ENCODE peak calls at places on chromosomes 4 and X, in six cellular contexts. N is T-cell, G is NCI-H2081, W is GM20000, U is heart right ventricle, T is endodermal cell. P is an unnamed sample.
A peak's percentile ranks its signal among the peaks of the same experiment; 100 is the strongest.

GRCh38 chr4:141713185-141713584 is 76.8 kb downstream of the IL15 start:
- DNase-seq in N (no peak), G (no peak), W (no peak), U (no peak), T (no peak), P (no peak)

GRCh38 chrX:23286731-23287130 is 47.9 kb upstream of the PTCHD1 start:
- DNase-seq in N (no peak), G (no peak), W (no peak), U (no peak), T (no peak), P (no peak)

GRCh38 chr4:66574145-66574978 is 904.1 kb upstream of the EPHA5 start:
- DNase-seq in N (no peak), G (no peak), W (no peak), U (no peak), T (peak; percentile 58), P (no peak)

GRCh38 chrX:111386884-111387283 is 25.1 kb downstream of the DCX start:
- DNase-seq in N (no peak), G (no peak), W (no peak), U (no peak), T (no peak), P (no peak)

GRCh38 chrX:121642415-121642814 is 595.0 kb downstream of the GLUD2 start:
- DNase-seq in N (no peak), G (no peak), W (no peak), U (no peak), T (no peak), P (no peak)

GRCh38 chr4:84767163-84767562 is 184.2 kb downstream of the CDS1 start:
- DNase-seq in N (no peak), G (no peak), W (no peak), U (no peak), T (no peak), P (no peak)

GRCh38 chrX:53684415-53685192 is 1.9 kb downstream of the HUWE1 start:
- DNase-seq in N (no peak), G (no peak), W (no peak), U (no peak), T (no peak), P (no peak)

GRCh38 chr4:20592666-20593065 is 107.6 kb upstream of the PACRGL start:
- DNase-seq in N (no peak), G (no peak), W (no peak), U (no peak), T (no peak), P (no peak)

GRCh38 chrX:121154858-121155404 is 107.5 kb downstream of the GLUD2 start:
- DNase-seq in N (no peak), G (no peak), W (no peak), U (no peak), T (no peak), P (no peak)

GRCh38 chr4:118826723-118827444 is 9.0 kb downstream of the SEC24D start:
- DNase-seq in N (no peak), G (no peak), W (no peak), U (no peak), T (no peak), P (no peak)

GRCh38 chr4:13985824-13986223 is 358.3 kb upstream of the BOD1L1 start:
- DNase-seq in N (no peak), G (no peak), W (no peak), U (no peak), T (no peak), P (no peak)

GRCh38 chr4:48792348-48793006 is 12.4 kb upstream of the FRYL start:
- DNase-seq in N (no peak), G (no peak), W (no peak), U (no peak), T (no peak), P (no peak)

GRCh38 chrX:105608745-105609144 is 213.6 kb upstream of the NRK start:
- DNase-seq in N (no peak), G (no peak), W (no peak), U (peak; percentile 2), T (no peak), P (no peak)

GRCh38 chr4:13626492-13627184 is 887 bp downstream of the BOD1L1 start:
- DNase-seq in N (no peak), G (no peak), W (no peak), U (no peak), T (no peak), P (no peak)

GRCh38 chr4:149999485-150000074 is 78.7 kb upstream of the DCLK2 start:
- DNase-seq in N (no peak), G (peak; percentile 15), W (peak; percentile 10), U (peak; percentile 26), T (peak; percentile 60), P (peak; percentile 65)

GRCh38 chr4:111066447-111066846 is 443.6 kb upstream of the PITX2 start:
- DNase-seq in N (no peak), G (no peak), W (no peak), U (no peak), T (no peak), P (no peak)

GRCh38 chr4:145984563-145984962 is 45.9 kb upstream of the ZNF827 start:
- DNase-seq in N (no peak), G (no peak), W (no peak), U (peak; percentile 5), T (no peak), P (no peak)

GRCh38 chrX:49071877-49072711 is 1.7 kb downstream of the PRAF2 start:
- DNase-seq in N (no peak), G (no peak), W (peak; percentile 4), U (peak; percentile 72), T (peak; percentile 90), P (no peak)

GRCh38 chr4:7529368-7529923 is 94.7 kb upstream of the PSAPL1 start:
- DNase-seq in N (no peak), G (no peak), W (no peak), U (no peak), T (peak; percentile 88), P (no peak)

GRCh38 chr4:77269505-77269904 is 112.5 kb downstream of the CCNG2 start:
- DNase-seq in N (no peak), G (no peak), W (no peak), U (no peak), T (no peak), P (no peak)

GRCh38 chrX:154334496-154334895 is 38.9 kb downstream of the TKTL1 start:
- DNase-seq in N (no peak), G (no peak), W (no peak), U (no peak), T (no peak), P (no peak)

GRCh38 chrX:85611926-85612325 is 232.5 kb upstream of the POF1B start:
- DNase-seq in N (no peak), G (peak; percentile 30), W (peak; percentile 2), U (no peak), T (no peak), P (peak; percentile 41)

GRCh38 chr4:153401501-153401900 is 57.0 kb downstream of the MND1 start:
- DNase-seq in N (no peak), G (no peak), W (no peak), U (no peak), T (no peak), P (no peak)

GRCh38 chr4:184014301-184014700 is 109.2 kb downstream of the STOX2 start:
- DNase-seq in N (no peak), G (no peak), W (no peak), U (no peak), T (no peak), P (no peak)

GRCh38 chr4:22500128-22500611 is 15.7 kb downstream of the ADGRA3 start:
- DNase-seq in N (no peak), G (peak; percentile 70), W (no peak), U (peak; percentile 10), T (no peak), P (no peak)

GRCh38 chr4:156962551-156962974 is 9.0 kb downstream of the PDGFC start:
- DNase-seq in N (no peak), G (no peak), W (no peak), U (no peak), T (no peak), P (no peak)

GRCh38 chrX:37776987-37777325 is 2.9 kb upstream of the CYBB start:
- DNase-seq in N (no peak), G (no peak), W (no peak), U (no peak), T (no peak), P (no peak)

GRCh38 chr4:79210636-79211049 is 115.2 kb downstream of the NAA11 start:
- DNase-seq in N (no peak), G (peak; percentile 0), W (no peak), U (no peak), T (no peak), P (no peak)

GRCh38 chrX:149982310-149982709 is 44.0 kb upstream of the EOLA2 start:
- DNase-seq in N (no peak), G (no peak), W (no peak), U (no peak), T (no peak), P (no peak)

GRCh38 chr4:45482346-45482745 is 641.5 kb downstream of the GABRG1 start:
- DNase-seq in N (no peak), G (no peak), W (no peak), U (no peak), T (no peak), P (no peak)

GRCh38 chr4:137530176-137530575 is 2.1 kb downstream of the PCDH18 start:
- DNase-seq in N (no peak), G (no peak), W (no peak), U (no peak), T (no peak), P (no peak)

GRCh38 chr4:98522062-98522461 is 136.3 kb downstream of the TSPAN5 start:
- DNase-seq in N (no peak), G (no peak), W (no peak), U (no peak), T (no peak), P (no peak)

GRCh38 chrX:19624754-19625153 is 109.4 kb upstream of the MAP3K15 start:
- DNase-seq in N (no peak), G (no peak), W (no peak), U (no peak), T (no peak), P (no peak)

GRCh38 chr4:173735055-173735454 is 205.0 kb upstream of the HAND2 start:
- DNase-seq in N (no peak), G (no peak), W (no peak), U (no peak), T (no peak), P (no peak)

GRCh38 chr4:188127157-188127874 is 11.9 kb upstream of the TRIML1 start:
- DNase-seq in N (no peak), G (no peak), W (no peak), U (no peak), T (no peak), P (no peak)

GRCh38 chr4:183924362-183925044 is 19.4 kb downstream of the STOX2 start:
- DNase-seq in N (no peak), G (no peak), W (no peak), U (no peak), T (no peak), P (no peak)

GRCh38 chr4:168630445-168631187 is 133.8 kb downstream of the PALLD start:
- DNase-seq in N (no peak), G (no peak), W (peak; percentile 22), U (no peak), T (no peak), P (no peak)